ENCODE peak calls at places on chromosomes 7 and 10, in ten cellular contexts. D is colonic mucosa, H is psoas muscle, F is AG10803, R is WTC11, V is endothelial cell of umbilical vein, Y is AG04450, J is GM12878, S is cardiac muscle cell, P is GM12865. O is an unnamed sample.

GRCh38 chr7:159083001-159083697 is 61.5 kb downstream of the VIPR2 start:
- DNase-seq in D (no peak), H (no peak), F (no peak), R (no peak), V (no peak), Y (no peak), J (no peak), S (no peak), P (no peak), O (no peak)

GRCh38 chr10:100345570-100346330 is 1.3 kb upstream of the SCD start:
- DNase-seq in D (no peak), H (peak; percentile 66), F (peak; percentile 52), R (no peak), V (no peak), Y (no peak), J (no peak), S (peak; percentile 74), P (no peak), O (no peak)

GRCh38 chr10:98814459-98814858 is 367.7 kb upstream of the HPS1 start:
- DNase-seq in D (no peak), H (no peak), F (no peak), R (no peak), V (no peak), Y (no peak), J (no peak), S (no peak), P (no peak), O (no peak)

GRCh38 chr10:43194266-43194665 is 56.0 kb downstream of the CSGALNACT2 start:
- DNase-seq in D (no peak), H (no peak), F (no peak), R (no peak), V (no peak), Y (no peak), J (no peak), S (no peak), P (no peak), O (no peak)

GRCh38 chr7:42186181-42186580 is 50.8 kb downstream of the GLI3 start:
- DNase-seq in D (no peak), H (no peak), F (no peak), R (peak; percentile 61), V (no peak), Y (no peak), J (no peak), S (no peak), P (peak; percentile 13), O (no peak)

GRCh38 chr10:110355181-110355831 is 50.6 kb upstream of the SMNDC1 start:
- DNase-seq in D (no peak), H (no peak), F (no peak), R (no peak), V (no peak), Y (no peak), J (peak; percentile 58), S (no peak), P (peak; percentile 87), O (peak; percentile 69)

GRCh38 chr7:109336531-109336930 is 766.9 kb downstream of the DNAJB9 start:
- DNase-seq in D (no peak), H (no peak), F (no peak), R (no peak), V (no peak), Y (no peak), J (no peak), S (no peak), P (no peak), O (no peak)

GRCh38 chr7:101087334-101088068 is 2.2 kb downstream of the TRIM56 start:
- DNase-seq in D (no peak), H (no peak), F (no peak), R (no peak), V (no peak), Y (no peak), J (no peak), S (no peak), P (no peak), O (no peak)

GRCh38 chr7:91941450-91941849 is 788 bp downstream of the AKAP9 start:
- DNase-seq in D (peak; percentile 72), H (peak; percentile 73), F (peak; percentile 23), R (no peak), V (peak; percentile 60), Y (no peak), J (no peak), S (peak; percentile 23), P (peak; percentile 71), O (no peak)

DNA sequence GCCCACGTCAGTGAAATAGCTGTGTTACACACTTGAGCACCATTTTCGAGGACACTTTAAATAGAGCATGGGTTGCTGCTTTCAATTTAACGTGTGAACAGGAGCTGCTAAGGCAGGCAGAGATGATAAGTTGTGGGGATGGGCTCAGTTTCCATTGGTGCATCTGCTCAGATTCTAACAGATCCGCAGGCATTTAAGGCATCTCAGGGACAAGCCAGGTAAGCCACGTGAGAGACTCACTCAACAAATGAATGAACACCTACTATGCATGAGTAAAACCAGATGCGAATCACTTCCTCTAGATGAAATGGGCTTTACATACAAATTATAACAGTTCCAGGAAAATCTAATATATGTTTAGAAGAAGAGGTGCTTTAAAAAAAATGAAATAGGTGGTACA is 34.6 kb downstream of the PLXNA4 start:
- DNase-seq in D (no peak), H (no peak), F (no peak), R (no peak), V (no peak), Y (no peak), J (no peak), S (no peak), P (no peak), O (no peak)
- TF ChIP-seq CTCF in D (no peak), H (no peak), F (no peak), R (no peak), V (no peak), Y (no peak), J (no peak), S (no peak), P (no peak), O (no peak)

GRCh38 chr7:88358534-88358838 is 51.8 kb upstream of the STEAP4 start:
- DNase-seq in D (no peak), H (no peak), F (no peak), R (no peak), V (no peak), Y (no peak), J (no peak), S (no peak), P (no peak), O (no peak)

GRCh38 chr7:88358881-88359280 is 52.2 kb upstream of the STEAP4 start:
- DNase-seq in D (no peak), H (no peak), F (no peak), R (no peak), V (no peak), Y (no peak), J (no peak), S (no peak), P (no peak), O (no peak)

GRCh38 chr7:88354999-88355398 is 48.3 kb upstream of the STEAP4 start:
- DNase-seq in D (no peak), H (no peak), F (no peak), R (no peak), V (no peak), Y (no peak), J (no peak), S (no peak), P (no peak), O (no peak)

GRCh38 chr7:88357295-88357694 is 50.6 kb upstream of the STEAP4 start:
- DNase-seq in D (peak; percentile 28), H (no peak), F (no peak), R (peak; percentile 23), V (no peak), Y (no peak), J (no peak), S (peak; percentile 46), P (peak; percentile 11), O (no peak)

DNA sequence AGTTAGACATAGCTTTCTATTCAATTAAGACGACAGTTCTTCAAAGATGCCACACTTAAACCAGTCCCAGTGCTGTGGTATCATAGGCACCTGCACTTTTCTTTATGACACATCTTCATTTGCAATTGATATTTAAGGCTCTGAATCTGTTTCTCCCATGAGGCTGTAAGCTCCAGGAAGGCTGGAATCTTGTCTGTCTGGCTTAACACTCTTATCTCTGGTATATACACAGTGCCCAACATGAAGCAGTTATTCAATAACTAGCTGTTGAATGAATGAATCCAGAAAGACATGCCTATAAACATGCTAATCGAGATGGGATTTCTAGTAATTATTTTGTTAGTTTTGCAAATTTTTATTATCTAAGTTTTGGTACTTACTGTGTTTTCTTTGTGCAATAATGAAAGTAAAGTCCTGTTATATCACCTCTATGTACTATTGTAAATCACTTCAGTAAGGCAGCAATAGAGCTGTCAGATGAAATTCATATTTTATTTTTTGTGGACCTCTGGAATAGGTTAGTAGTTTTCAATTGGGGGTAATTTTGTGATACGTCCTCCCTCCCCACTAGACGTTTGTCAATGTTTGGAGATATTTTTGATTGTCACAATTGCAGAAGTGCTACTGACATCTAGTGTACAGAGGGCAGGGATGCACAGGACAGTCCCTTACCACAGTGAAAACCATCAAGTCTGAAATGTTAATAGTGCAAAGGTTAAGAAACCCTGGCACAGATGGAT is 51.3 kb upstream of the STEAP4 start:
- DNase-seq in D (no peak), H (no peak), F (no peak), R (no peak), V (no peak), Y (no peak), J (no peak), S (peak; percentile 17), P (peak; percentile 39), O (no peak)
- TF ChIP-seq CTCF in D (peak; percentile 14), H (peak; percentile 24), F (peak; percentile 41), R (no peak), V (no peak), Y (no peak), J (peak; percentile 73), S (peak; percentile 52), P (peak; percentile 43), O (peak; percentile 55)

DNA sequence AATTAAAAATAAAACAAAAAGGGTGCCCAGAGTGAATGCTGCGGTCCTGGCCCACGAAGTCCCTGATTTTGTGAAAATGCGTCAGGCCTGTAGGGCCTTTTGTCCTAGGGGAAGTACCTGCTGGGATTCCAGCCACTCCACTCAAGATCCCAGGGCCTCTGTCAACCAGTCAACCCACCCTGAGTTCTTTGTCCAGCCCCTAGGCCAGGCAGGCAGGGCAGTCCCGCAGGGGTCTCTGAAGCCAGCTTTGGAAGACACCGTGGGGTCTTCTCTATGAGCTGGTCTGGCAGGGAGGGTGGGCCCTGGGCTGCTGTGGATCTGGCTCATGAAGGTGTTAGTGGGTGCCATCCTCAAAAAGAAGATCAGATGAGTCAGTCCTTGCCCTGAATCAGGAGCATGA is 452.5 kb upstream of the MKI67 start:
- DNase-seq in D (no peak), H (no peak), F (no peak), R (no peak), V (no peak), Y (no peak), J (no peak), S (no peak), P (no peak), O (no peak)
- TF ChIP-seq CTCF in D (no peak), H (no peak), F (no peak), R (no peak), V (no peak), Y (no peak), J (no peak), S (no peak), P (no peak), O (no peak)

DNA sequence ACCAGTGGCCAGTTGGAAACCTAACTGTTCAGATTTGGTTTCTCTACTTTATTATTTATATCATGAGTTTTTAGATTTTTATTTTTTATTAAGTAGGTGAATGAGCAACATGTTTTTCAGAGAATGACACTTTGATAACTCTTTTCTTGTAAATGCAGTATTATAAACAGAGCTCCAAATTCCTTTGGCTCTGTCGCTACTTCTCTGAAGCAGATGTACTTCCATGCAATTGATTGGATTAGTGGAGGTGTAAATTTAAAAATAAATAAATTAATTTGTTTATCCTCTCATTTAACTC is 34.3 kb upstream of the ICA1 start:
- DNase-seq in D (no peak), H (no peak), F (no peak), R (no peak), V (no peak), Y (no peak), J (no peak), S (no peak), P (no peak), O (no peak)
- TF ChIP-seq CTCF in D (no peak), H (no peak), F (no peak), R (no peak), V (no peak), Y (no peak), J (no peak), S (no peak), P (no peak), O (no peak)

O was measured in GM12864.